ENCODE peak calls at places on chromosomes 13 and 19, in four cellular contexts. T is pulmonary artery endothelial cell, J is substantia nigra, X is HFF-Myc. Q is an unnamed sample.

GRCh38 chr13:28252547-28252946 is 114.2 kb downstream of the PAN3 start:
- DNase-seq in T (no peak), J (no peak), X (no peak), Q (no peak)

GRCh38 chr13:40052954-40053353 is 397.5 kb downstream of the COG6 start:
- DNase-seq in T (no peak), J (no peak), X (no peak), Q (no peak)

GRCh38 chr19:3818479-3818878 is 32.3 kb upstream of the MATK start:
- DNase-seq in T (no peak), J (no peak), X (no peak), Q (no peak)

GRCh38 chr19:38650911-38651584 is 3.6 kb downstream of the ACTN4 start:
- DNase-seq in T (no peak), J (no peak), X (no peak), Q (peak)

GRCh38 chr19:31675187-31675913 is 326.1 kb upstream of the TSHZ3 start:
- DNase-seq in T (no peak), J (no peak), X (no peak), Q (no peak)

GRCh38 chr13:39353988-39354387 is 249.0 kb downstream of the LHFPL6 start:
- DNase-seq in T (no peak), J (no peak), X (no peak), Q (no peak)

GRCh38 chr13:95296326-95296939 is 4.8 kb downstream of the ABCC4 start:
- DNase-seq in T (no peak), J (no peak), X (no peak), Q (peak)

GRCh38 chr13:41548031-41548430 is 90.7 kb downstream of the RGCC start:
- DNase-seq in T (no peak), J (no peak), X (no peak), Q (no peak)

GRCh38 chr13:40668335-40668734 is 1.9 kb upstream of the FOXO1 start:
- DNase-seq in T (no peak), J (no peak), X (no peak), Q (peak)

GRCh38 chr13:43522788-43523187 is 264.0 kb downstream of the ENOX1 start:
- DNase-seq in T (no peak), J (no peak), X (no peak), Q (no peak)

GRCh38 chr13:43307921-43308433 is 284.6 kb downstream of the DNAJC15 start:
- DNase-seq in T (no peak), J (no peak), X (peak), Q (peak)

GRCh38 chr13:66578305-66578704 is 651.8 kb downstream of the PCDH9 start:
- DNase-seq in T (no peak), J (no peak), X (no peak), Q (no peak)

GRCh38 chr13:40672310-40673060 is 6.0 kb upstream of the FOXO1 start:
- DNase-seq in T (no peak), J (no peak), X (peak), Q (peak)

GRCh38 chr13:93398167-93398566 is 171.6 kb downstream of the GPC6 start:
- DNase-seq in T (no peak), J (no peak), X (no peak), Q (no peak)

GRCh38 chr13:24038405-24038804 is 122.1 kb upstream of the SPATA13 start:
- DNase-seq in T (no peak), J (no peak), X (peak), Q (no peak)

GRCh38 chr19:2695288-2695866 is 7.1 kb downstream of the GNG7 start:
- DNase-seq in T (no peak), J (peak), X (no peak), Q (no peak)

GRCh38 chr13:97948041-97948440 is 5.4 kb upstream of the IPO5 start:
- DNase-seq in T (no peak), J (no peak), X (no peak), Q (no peak)

GRCh38 chr19:48398329-48399235 is 5.1 kb downstream of the GRIN2D start:
- DNase-seq in T (no peak), J (no peak), X (no peak), Q (peak)

GRCh38 chr19:45539460-45539859 is 32.2 kb downstream of the VASP start:
- DNase-seq in T (no peak), J (no peak), X (no peak), Q (no peak)

GRCh38 chr13:113759525-113760137 is 605 bp downstream of the TMEM255B start:
- DNase-seq in T (peak), J (no peak), X (no peak), Q (peak)

GRCh38 chr19:46271488-46272197 is 25.2 kb upstream of the HIF3A start:
- DNase-seq in T (no peak), J (no peak), X (no peak), Q (no peak)

GRCh38 chr19:13150919-13151604 is 851 bp downstream of the IER2 start:
- DNase-seq in T (no peak), J (no peak), X (no peak), Q (no peak)

GRCh38 chr13:95360052-95360451 is 58.8 kb upstream of the ABCC4 start:
- DNase-seq in T (no peak), J (no peak), X (no peak), Q (no peak)

GRCh38 chr13:38767506-38768265 is 80.8 kb downstream of the FREM2 start:
- DNase-seq in T (no peak), J (no peak), X (no peak), Q (no peak)

GRCh38 chr19:4993683-4994082 is 24.8 kb downstream of the KDM4B start:
- DNase-seq in T (no peak), J (no peak), X (no peak), Q (no peak)

GRCh38 chr13:107964356-107964755 is 251.0 kb downstream of the LIG4 start:
- DNase-seq in T (no peak), J (no peak), X (no peak), Q (no peak)

GRCh38 chr13:39036212-39036611 is 1.7 kb downstream of the PROSER1 start:
- DNase-seq in T (no peak), J (no peak), X (no peak), Q (peak)